ENCODE peak calls at places on chromosome 1, in nine cellular contexts. One of them, this sample, is unnamed. For H3K36me3 and H3K4me1, the result is how much of the 10 kb centered on the place peaks cover.

GRCh38 chr1:19831441-19831840 is 16.4 kb upstream of the RNF186 start:
- DNase-seq in mucosa of descending colon: no peak
- DNase-seq in heart left ventricle: no peak
- DNase-seq in left lung: no peak
- DNase-seq in astrocyte: no peak
- DNase-seq in mammary epithelial cell: peak
- DNase-seq in spleen: no peak
- DNase-seq in left ventricle myocardium inferior: no peak
- DNase-seq in hepatocyte: no peak
- DNase-seq in this sample: no peak

GRCh38 chr1:212914789-212915188 is 35.6 kb upstream of the VASH2 start:
- DNase-seq in left ventricle myocardium inferior: no peak
- DNase-seq in spleen: no peak
- DNase-seq in heart left ventricle: no peak
- DNase-seq in left lung: no peak
- DNase-seq in hepatocyte: no peak
- DNase-seq in astrocyte: no peak
- DNase-seq in mucosa of descending colon: no peak
- DNase-seq in mammary epithelial cell: no peak
- DNase-seq in this sample: peak

GRCh38 chr1:1425753-1426495 is 4.8 kb upstream of the ANKRD65 start:
- DNase-seq in spleen: peak
- DNase-seq in mammary epithelial cell: no peak
- DNase-seq in left ventricle myocardium inferior: no peak
- DNase-seq in heart left ventricle: peak
- DNase-seq in left lung: no peak
- DNase-seq in mucosa of descending colon: no peak
- DNase-seq in astrocyte: no peak
- DNase-seq in hepatocyte: no peak
- DNase-seq in this sample: no peak

GRCh38 chr1:99465176-99465900 is 180.6 kb upstream of the PALMD start:
- DNase-seq in mucosa of descending colon: no peak
- DNase-seq in heart left ventricle: no peak
- DNase-seq in left ventricle myocardium inferior: no peak
- DNase-seq in hepatocyte: no peak
- DNase-seq in mammary epithelial cell: peak
- DNase-seq in astrocyte: peak
- DNase-seq in left lung: no peak
- DNase-seq in spleen: no peak
- DNase-seq in this sample: no peak

GRCh38 chr1:150234647-150235435 is 1.1 kb downstream of the ANP32E start:
- DNase-seq in mucosa of descending colon: peak
- DNase-seq in spleen: peak
- DNase-seq in left lung: peak
- DNase-seq in mammary epithelial cell: peak
- DNase-seq in hepatocyte: peak
- DNase-seq in heart left ventricle: peak
- DNase-seq in left ventricle myocardium inferior: peak
- DNase-seq in astrocyte: peak
- DNase-seq in this sample: peak

GRCh38 chr1:101235696-101236545 is 898 bp upstream of the S1PR1 start:
- DNase-seq in mammary epithelial cell: peak
- DNase-seq in left ventricle myocardium inferior: peak
- DNase-seq in spleen: peak
- DNase-seq in left lung: peak
- DNase-seq in astrocyte: peak
- DNase-seq in mucosa of descending colon: peak
- DNase-seq in heart left ventricle: peak
- DNase-seq in hepatocyte: peak
- DNase-seq in this sample: peak

GRCh38 chr1:50538476-50538875 is 115.2 kb upstream of the DMRTA2 start:
- DNase-seq in heart left ventricle: no peak
- DNase-seq in hepatocyte: no peak
- DNase-seq in left ventricle myocardium inferior: no peak
- DNase-seq in astrocyte: no peak
- DNase-seq in mucosa of descending colon: no peak
- DNase-seq in left lung: no peak
- DNase-seq in spleen: no peak
- DNase-seq in mammary epithelial cell: no peak
- DNase-seq in this sample: no peak

GRCh38 chr1:19309123-19309813 is 2.7 kb downstream of the AKR7A2 start:
- DNase-seq in hepatocyte: no peak
- DNase-seq in left ventricle myocardium inferior: no peak
- DNase-seq in heart left ventricle: no peak
- DNase-seq in astrocyte: peak
- DNase-seq in mucosa of descending colon: no peak
- DNase-seq in left lung: no peak
- DNase-seq in mammary epithelial cell: peak
- DNase-seq in spleen: no peak
- DNase-seq in this sample: no peak

GRCh38 chr1:240424740-240425464 is 187.1 kb downstream of the GREM2 start:
- DNase-seq in heart left ventricle: no peak
- DNase-seq in mucosa of descending colon: no peak
- DNase-seq in left ventricle myocardium inferior: no peak
- DNase-seq in hepatocyte: no peak
- DNase-seq in left lung: no peak
- DNase-seq in mammary epithelial cell: no peak
- DNase-seq in astrocyte: peak
- DNase-seq in spleen: no peak
- DNase-seq in this sample: no peak

GRCh38 chr1:205920159-205920558 is 23.1 kb downstream of the SLC26A9 start:
- DNase-seq in spleen: peak
- DNase-seq in hepatocyte: no peak
- DNase-seq in left ventricle myocardium inferior: peak
- DNase-seq in astrocyte: peak
- DNase-seq in left lung: peak
- DNase-seq in heart left ventricle: peak
- DNase-seq in mammary epithelial cell: no peak
- DNase-seq in mucosa of descending colon: no peak
- DNase-seq in this sample: no peak

DNA sequence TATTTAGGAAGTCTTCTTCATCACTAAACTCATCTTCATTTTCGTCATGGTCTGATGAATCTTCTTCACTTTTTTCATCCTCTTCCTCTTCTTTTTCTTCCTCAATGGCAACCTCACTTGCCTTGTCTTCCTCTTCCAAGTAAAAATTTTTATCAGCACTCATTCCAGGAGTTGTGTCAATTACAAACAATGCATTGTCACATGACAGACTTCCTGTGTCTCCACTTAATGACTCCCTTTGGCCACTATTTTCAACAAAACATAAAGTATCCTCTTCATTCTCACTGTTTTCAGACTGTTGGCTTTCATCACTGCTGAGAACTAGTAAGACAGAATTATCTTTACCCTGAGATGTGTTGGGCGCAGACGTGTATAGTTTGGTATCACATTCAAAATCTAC is 2.7 kb downstream of the DNTTIP2 start:
- DNase-seq in hepatocyte: no peak
- DNase-seq in mammary epithelial cell: no peak
- DNase-seq in spleen: no peak
- DNase-seq in heart left ventricle: no peak
- DNase-seq in left lung: no peak
- DNase-seq in left ventricle myocardium inferior: no peak
- DNase-seq in astrocyte: no peak
- DNase-seq in mucosa of descending colon: no peak
- DNase-seq in this sample: no peak
- H3K36me3 ChIP-seq in hepatocyte: under half
- H3K36me3 ChIP-seq in mammary epithelial cell: under half
- H3K36me3 ChIP-seq in spleen: under half
- H3K36me3 ChIP-seq in heart left ventricle: under half
- H3K36me3 ChIP-seq in left lung: half or more
- H3K36me3 ChIP-seq in left ventricle myocardium inferior: half or more
- H3K36me3 ChIP-seq in astrocyte: half or more
- H3K36me3 ChIP-seq in mucosa of descending colon: under half
- H3K36me3 ChIP-seq in this sample: half or more

GRCh38 chr1:154182342-154183044 is 9.4 kb downstream of the TPM3 start:
- DNase-seq in left lung: peak
- DNase-seq in hepatocyte: peak
- DNase-seq in left ventricle myocardium inferior: peak
- DNase-seq in astrocyte: peak
- DNase-seq in heart left ventricle: peak
- DNase-seq in mucosa of descending colon: peak
- DNase-seq in spleen: peak
- DNase-seq in mammary epithelial cell: peak
- DNase-seq in this sample: peak

GRCh38 chr1:154178856-154179811 is 12.8 kb downstream of the TPM3 start:
- DNase-seq in left lung: no peak
- DNase-seq in mucosa of descending colon: peak
- DNase-seq in spleen: no peak
- DNase-seq in hepatocyte: peak
- DNase-seq in left ventricle myocardium inferior: no peak
- DNase-seq in astrocyte: no peak
- DNase-seq in heart left ventricle: no peak
- DNase-seq in mammary epithelial cell: no peak
- DNase-seq in this sample: no peak

GRCh38 chr1:154179951-154180687 is 11.8 kb downstream of the TPM3 start:
- DNase-seq in heart left ventricle: no peak
- DNase-seq in mammary epithelial cell: no peak
- DNase-seq in astrocyte: no peak
- DNase-seq in mucosa of descending colon: peak
- DNase-seq in hepatocyte: peak
- DNase-seq in spleen: peak
- DNase-seq in left ventricle myocardium inferior: no peak
- DNase-seq in left lung: no peak
- DNase-seq in this sample: no peak

GRCh38 chr1:154183045-154183968 is 8.6 kb downstream of the TPM3 start:
- DNase-seq in mammary epithelial cell: peak
- DNase-seq in astrocyte: peak
- DNase-seq in mucosa of descending colon: peak
- DNase-seq in left ventricle myocardium inferior: peak
- DNase-seq in left lung: peak
- DNase-seq in spleen: peak
- DNase-seq in heart left ventricle: peak
- DNase-seq in hepatocyte: peak
- DNase-seq in this sample: peak

DNA sequence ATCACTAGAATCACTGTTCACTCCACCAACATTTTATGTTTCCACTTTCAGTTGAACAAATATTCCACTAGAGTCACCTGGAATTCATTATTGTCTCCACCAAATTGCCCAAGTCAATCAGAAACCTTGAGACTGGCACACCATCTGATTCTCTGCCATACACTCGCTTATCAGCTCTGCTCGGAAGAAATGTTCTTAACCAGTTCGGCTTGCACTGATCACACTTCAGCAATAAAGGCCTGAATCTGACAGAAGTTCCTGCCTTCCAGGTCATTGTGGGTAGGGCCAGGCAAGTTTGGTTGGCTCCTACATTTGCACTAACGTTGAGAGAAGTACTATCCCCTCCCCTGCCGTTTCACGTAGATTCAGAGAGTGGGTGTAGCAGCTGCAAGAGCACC is 10.0 kb downstream of the TPM3 start:
- DNase-seq in left ventricle myocardium inferior: no peak
- DNase-seq in mammary epithelial cell: no peak
- DNase-seq in spleen: no peak
- DNase-seq in mucosa of descending colon: no peak
- DNase-seq in left lung: no peak
- DNase-seq in astrocyte: no peak
- DNase-seq in hepatocyte: no peak
- DNase-seq in heart left ventricle: no peak
- DNase-seq in this sample: no peak
- H3K4me1 ChIP-seq in left ventricle myocardium inferior: half or more
- H3K4me1 ChIP-seq in mammary epithelial cell: under half
- H3K4me1 ChIP-seq in spleen: half or more
- H3K4me1 ChIP-seq in mucosa of descending colon: half or more
- H3K4me1 ChIP-seq in left lung: half or more
- H3K4me1 ChIP-seq in astrocyte: under half
- H3K4me1 ChIP-seq in hepatocyte: under half
- H3K4me1 ChIP-seq in heart left ventricle: half or more
- H3K4me1 ChIP-seq in this sample: half or more

DNA sequence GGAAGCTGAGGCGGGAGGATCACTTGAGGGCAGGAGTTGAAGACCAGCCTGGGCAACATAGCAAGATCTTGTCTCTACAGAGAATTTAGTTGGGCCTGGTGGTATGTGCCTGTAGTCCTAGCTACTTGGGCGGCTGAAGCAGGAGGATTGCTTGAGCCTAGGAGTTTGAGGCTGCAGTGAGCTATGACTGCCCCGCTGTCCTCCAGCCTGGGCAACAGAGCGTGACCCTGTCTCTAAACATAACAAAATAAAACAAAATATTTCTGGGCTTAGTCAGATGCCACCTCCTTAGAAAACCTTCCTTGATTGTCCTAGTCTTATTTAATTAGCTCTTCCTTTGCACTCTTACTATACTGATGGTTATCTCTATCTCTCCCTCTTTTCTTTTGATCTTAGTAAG is 8.5 kb downstream of the TGFB2 start:
- DNase-seq in left lung: no peak
- DNase-seq in mucosa of descending colon: no peak
- DNase-seq in hepatocyte: no peak
- DNase-seq in astrocyte: no peak
- DNase-seq in mammary epithelial cell: no peak
- DNase-seq in heart left ventricle: no peak
- DNase-seq in spleen: no peak
- DNase-seq in left ventricle myocardium inferior: no peak
- DNase-seq in this sample: no peak
- H3K36me3 ChIP-seq in left lung: under half
- H3K36me3 ChIP-seq in mucosa of descending colon: under half
- H3K36me3 ChIP-seq in hepatocyte: under half
- H3K36me3 ChIP-seq in astrocyte: under half
- H3K36me3 ChIP-seq in mammary epithelial cell: under half
- H3K36me3 ChIP-seq in heart left ventricle: under half
- H3K36me3 ChIP-seq in spleen: under half
- H3K36me3 ChIP-seq in left ventricle myocardium inferior: under half
- H3K36me3 ChIP-seq in this sample: under half

GRCh38 chr1:9558946-9559545 is 19.8 kb downstream of the SLC25A33 start:
- DNase-seq in left ventricle myocardium inferior: no peak
- DNase-seq in spleen: no peak
- DNase-seq in astrocyte: no peak
- DNase-seq in hepatocyte: no peak
- DNase-seq in left lung: no peak
- DNase-seq in mammary epithelial cell: no peak
- DNase-seq in heart left ventricle: no peak
- DNase-seq in mucosa of descending colon: no peak
- DNase-seq in this sample: peak
- H3K4me1 ChIP-seq in left ventricle myocardium inferior: half or more
- H3K4me1 ChIP-seq in spleen: under half
- H3K4me1 ChIP-seq in astrocyte: under half
- H3K4me1 ChIP-seq in hepatocyte: under half
- H3K4me1 ChIP-seq in left lung: under half
- H3K4me1 ChIP-seq in mammary epithelial cell: under half
- H3K4me1 ChIP-seq in heart left ventricle: under half
- H3K4me1 ChIP-seq in mucosa of descending colon: under half
- H3K4me1 ChIP-seq in this sample: under half

DNA sequence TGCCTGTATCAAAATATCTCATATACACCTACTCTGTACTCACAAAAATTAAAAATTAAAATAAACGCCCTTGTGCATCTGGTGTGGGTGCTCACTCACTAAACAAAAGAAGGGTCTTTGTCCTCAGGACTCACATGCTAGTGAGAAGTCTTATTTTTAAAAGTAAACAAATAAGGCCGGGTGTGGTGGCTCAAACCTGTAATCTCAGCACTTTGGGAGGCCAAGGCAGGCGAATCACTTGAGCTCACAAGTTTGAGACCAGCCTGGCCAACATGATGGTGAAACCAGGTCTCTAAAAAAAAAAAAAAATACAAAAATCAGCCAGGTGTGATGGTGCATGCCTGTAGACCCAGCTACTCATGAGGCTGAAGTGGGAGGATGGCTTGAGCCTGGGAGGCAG is 51.5 kb downstream of the BCAR3 start:
- DNase-seq in spleen: no peak
- DNase-seq in hepatocyte: no peak
- DNase-seq in heart left ventricle: no peak
- DNase-seq in astrocyte: no peak
- DNase-seq in left lung: no peak
- DNase-seq in left ventricle myocardium inferior: no peak
- DNase-seq in mammary epithelial cell: no peak
- DNase-seq in mucosa of descending colon: no peak
- DNase-seq in this sample: no peak
- H3K36me3 ChIP-seq in spleen: under half
- H3K36me3 ChIP-seq in hepatocyte: under half
- H3K36me3 ChIP-seq in heart left ventricle: under half
- H3K36me3 ChIP-seq in astrocyte: under half
- H3K36me3 ChIP-seq in left lung: under half
- H3K36me3 ChIP-seq in left ventricle myocardium inferior: under half
- H3K36me3 ChIP-seq in mammary epithelial cell: under half
- H3K36me3 ChIP-seq in mucosa of descending colon: under half
- H3K36me3 ChIP-seq in this sample: under half